ENCODE peak calls at places on chromosomes 1 and 21, in nine cellular contexts. T, K, F, Q, G, M, U, S and O are unnamed samples.

GRCh38 chr1:183094376-183094775 is 71.2 kb downstream of the LAMC1 start:
- DNase-seq in T (no peak), S (no peak), F (no peak), U (no peak), M (no peak), G (no peak), Q (no peak), K (no peak), O (no peak)

GRCh38 chr1:113805256-113805531 is 7.1 kb downstream of the RSBN1 start:
- DNase-seq in T (no peak), U (no peak), K (no peak), S (no peak), G (no peak), M (no peak), F (no peak), Q (no peak), O (no peak)

GRCh38 chr1:41379741-41380130 is 18.5 kb downstream of the FOXO6 start:
- DNase-seq in T (peak), S (no peak), K (no peak), Q (no peak), F (no peak), G (no peak), M (no peak), U (no peak), O (no peak)

GRCh38 chr21:35779690-35780570 is 280.4 kb downstream of the SETD4 start:
- DNase-seq in Q (peak), K (peak), S (peak), M (peak), T (no peak), F (peak), U (no peak), G (peak), O (peak)

GRCh38 chr1:116226017-116226416 is 114.8 kb downstream of the MAB21L3 start:
- DNase-seq in S (no peak), F (no peak), K (no peak), Q (no peak), G (no peak), M (no peak), U (no peak), T (no peak), O (no peak)

GRCh38 chr1:11990303-11991032 is 10.2 kb downstream of the MFN2 start:
- DNase-seq in U (no peak), K (no peak), Q (no peak), T (no peak), S (peak), G (peak), M (no peak), F (peak), O (no peak)

GRCh38 chr1:65059930-65060538 is 88.0 kb upstream of the AK4 start:
- DNase-seq in T (no peak), U (no peak), M (peak), S (peak), Q (peak), K (no peak), F (peak), G (no peak), O (no peak)

GRCh38 chr1:119878171-119878570 is 18.1 kb downstream of the ADAM30 start:
- DNase-seq in S (no peak), K (no peak), G (no peak), T (no peak), F (no peak), Q (no peak), M (no peak), U (no peak), O (no peak)

GRCh38 chr21:34280389-34280795 is 83.4 kb upstream of the KCNE2 start:
- DNase-seq in T (no peak), K (no peak), M (peak), G (peak), Q (no peak), S (no peak), U (no peak), F (no peak), O (no peak)

GRCh38 chr1:42419449-42419848 is 36.4 kb downstream of the ZMYND12 start:
- DNase-seq in S (peak), M (peak), Q (no peak), U (no peak), G (peak), F (no peak), T (no peak), K (no peak), O (no peak)

GRCh38 chr1:6144175-6144574 is 35.9 kb downstream of the CHD5 start:
- DNase-seq in G (no peak), M (no peak), K (no peak), T (no peak), F (no peak), S (no peak), U (no peak), Q (no peak), O (no peak)

GRCh38 chr21:17513214-17514123 is 626 bp downstream of the CXADR start:
- DNase-seq in U (peak), T (no peak), S (peak), K (peak), G (peak), Q (no peak), F (peak), M (peak), O (no peak)

GRCh38 chr1:159261311-159261710 is 40.8 kb upstream of the FCER1A start:
- DNase-seq in T (no peak), F (no peak), S (no peak), K (no peak), G (no peak), U (no peak), M (no peak), Q (no peak), O (no peak)

GRCh38 chr1:117171900-117172501 is 38.7 kb downstream of the VTCN1 start:
- DNase-seq in T (no peak), M (peak), Q (no peak), S (peak), G (peak), U (peak), K (peak), F (no peak), O (peak)

GRCh38 chr21:30257773-30258172 is 25.0 kb downstream of the KRTAP24-1 start:
- DNase-seq in F (peak), S (no peak), K (no peak), T (no peak), M (peak), Q (no peak), U (no peak), G (no peak), O (no peak)

GRCh38 chr21:20811702-20812101 is 186.5 kb upstream of the NCAM2 start:
- DNase-seq in K (no peak), F (no peak), U (no peak), T (no peak), G (no peak), S (no peak), M (no peak), Q (no peak), O (no peak)

GRCh38 chr1:205484985-205485967 is 19.2 kb upstream of the CDK18 start:
- DNase-seq in M (peak), U (peak), F (peak), T (peak), S (peak), Q (peak), G (peak), K (peak), O (no peak)

DNA sequence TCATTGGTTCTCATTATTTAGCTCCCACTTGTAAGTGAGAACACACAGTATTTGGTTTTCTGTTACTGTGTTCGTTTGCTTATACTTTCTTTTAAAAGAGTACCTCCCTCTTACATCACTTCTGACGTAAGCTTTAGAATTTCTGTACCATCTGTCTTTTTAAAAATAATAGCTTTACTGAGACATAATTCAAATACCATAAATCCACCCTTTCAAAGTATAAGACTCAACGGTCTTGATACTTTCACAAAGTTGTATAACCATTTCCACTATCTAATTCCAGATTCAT is 104.9 kb downstream of the HLCS start:
- DNase-seq in T (no peak), S (no peak), Q (no peak), K (no peak), G (no peak), U (no peak), M (no peak), F (no peak), O (no peak)
- TF ChIP-seq CTCF in T (no peak), S (no peak), Q (no peak), K (no peak), G (no peak), U (no peak), M (no peak), F (no peak), O (no peak)

GRCh38 chr1:193846881-193847280 is 660.5 kb upstream of the B3GALT2 start:
- DNase-seq in G (no peak), S (peak), F (no peak), U (no peak), K (no peak), Q (no peak), T (no peak), M (no peak), O (no peak)

GRCh38 chr1:193846411-193846810 is 660.0 kb upstream of the B3GALT2 start:
- DNase-seq in Q (no peak), S (no peak), F (no peak), K (no peak), M (no peak), G (no peak), T (no peak), U (no peak), O (no peak)

GRCh38 chr1:193850745-193851144 is 664.3 kb upstream of the B3GALT2 start:
- DNase-seq in S (peak), G (no peak), T (no peak), F (no peak), U (no peak), M (no peak), K (no peak), Q (no peak), O (no peak)
- H3K4me3 ChIP-seq in S (no peak), G (no peak), T (no peak), F (no peak), U (no peak), M (no peak), K (no peak), Q (no peak), O (no peak)

GRCh38 chr1:15479654-15480347 is 3.9 kb downstream of the CELA2B start:
- DNase-seq in Q (no peak), K (no peak), F (no peak), S (no peak), G (no peak), M (no peak), T (no peak), U (no peak), O (no peak)
- TF ChIP-seq CTCF in Q (no peak), K (no peak), F (no peak), S (no peak), G (no peak), M (no peak), T (no peak), U (no peak), O (no peak)

GRCh38 chr1:236144033-236144432 is 1.7 kb downstream of the GPR137B start:
- DNase-seq in S (no peak), M (no peak), T (no peak), Q (no peak), G (no peak), U (no peak), K (no peak), F (no peak), O (no peak)
- H3K4me3 ChIP-seq in S (no peak), M (peak), T (no peak), Q (peak), G (peak), U (peak), K (no peak), F (peak), O (peak)

GRCh38 chr1:203776636-203777035 is 11.7 kb downstream of the LAX1 start:
- DNase-seq in M (no peak), S (no peak), T (peak), K (no peak), U (no peak), F (peak), Q (no peak), G (no peak), O (no peak)
- TF ChIP-seq CTCF in M (peak), S (no peak), T (peak), K (no peak), U (no peak), F (peak), Q (no peak), G (peak), O (no peak)

GRCh38 chr1:162000053-162000420 is 23.6 kb downstream of the OLFML2B start:
- DNase-seq in F (no peak), G (no peak), M (no peak), Q (no peak), T (no peak), S (no peak), U (no peak), K (no peak), O (no peak)

GRCh38 chr1:162006081-162006480 is 17.6 kb downstream of the OLFML2B start:
- DNase-seq in F (no peak), S (no peak), M (no peak), G (no peak), Q (no peak), K (no peak), U (no peak), T (no peak), O (no peak)

GRCh38 chr1:162004441-162004950 is 19.2 kb downstream of the OLFML2B start:
- DNase-seq in F (no peak), T (peak), K (no peak), M (no peak), G (no peak), S (no peak), U (no peak), Q (no peak), O (no peak)

GRCh38 chr1:162003825-162004205 is 19.9 kb downstream of the OLFML2B start:
- DNase-seq in M (peak), S (peak), K (no peak), G (peak), F (peak), T (peak), U (no peak), Q (peak), O (no peak)

DNA sequence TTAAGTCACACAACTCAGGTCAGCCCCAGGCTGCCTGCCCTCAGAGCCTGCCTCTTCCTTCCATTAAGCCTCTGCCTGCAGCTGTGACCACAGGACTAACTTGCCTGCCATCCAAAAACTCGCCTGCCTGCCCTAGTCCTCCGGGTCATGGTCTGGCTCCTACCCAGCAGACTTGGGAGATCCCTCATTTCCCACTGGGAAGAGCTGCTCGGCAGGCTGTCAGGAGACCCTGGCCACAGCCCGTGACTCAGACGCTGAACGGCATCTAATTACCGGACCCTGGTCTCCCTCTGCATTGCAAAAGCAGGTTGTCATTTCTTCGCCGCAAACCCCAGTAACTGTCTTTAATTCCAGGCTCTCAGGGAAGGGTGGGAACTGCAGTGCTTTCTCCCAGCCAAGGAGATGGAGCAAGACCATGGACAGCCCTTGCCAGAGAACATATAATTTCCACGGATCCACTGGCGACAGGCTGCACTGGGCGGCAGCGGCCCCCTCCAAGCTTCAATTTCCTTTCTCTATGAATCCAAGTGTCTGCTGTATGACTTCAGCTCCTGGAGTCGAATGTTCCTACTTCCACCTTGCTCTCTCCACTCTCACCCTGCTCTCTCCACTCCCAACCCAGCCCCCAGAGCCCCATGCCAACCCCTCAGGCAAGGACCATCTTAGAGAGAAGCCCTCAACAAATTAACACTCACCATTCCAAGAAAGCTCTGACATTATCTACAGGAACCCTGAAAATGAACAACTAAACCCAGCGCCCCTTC is 20.4 kb downstream of the OLFML2B start:
- DNase-seq in S (peak), T (peak), U (no peak), K (no peak), M (peak), G (peak), Q (peak), F (peak), O (no peak)
- H3K4me3 ChIP-seq in S (no peak), T (no peak), U (peak), K (no peak), M (no peak), G (peak), Q (peak), F (peak), O (no peak)

GRCh38 chr21:27362249-27362648 is 395.4 kb upstream of the ADAMTS5 start:
- DNase-seq in U (no peak), Q (no peak), S (no peak), M (no peak), K (no peak), G (no peak), F (peak), T (no peak), O (no peak)
- TF ChIP-seq CTCF in U (no peak), Q (no peak), S (no peak), M (peak), K (no peak), G (peak), F (no peak), T (no peak), O (no peak)

DNA sequence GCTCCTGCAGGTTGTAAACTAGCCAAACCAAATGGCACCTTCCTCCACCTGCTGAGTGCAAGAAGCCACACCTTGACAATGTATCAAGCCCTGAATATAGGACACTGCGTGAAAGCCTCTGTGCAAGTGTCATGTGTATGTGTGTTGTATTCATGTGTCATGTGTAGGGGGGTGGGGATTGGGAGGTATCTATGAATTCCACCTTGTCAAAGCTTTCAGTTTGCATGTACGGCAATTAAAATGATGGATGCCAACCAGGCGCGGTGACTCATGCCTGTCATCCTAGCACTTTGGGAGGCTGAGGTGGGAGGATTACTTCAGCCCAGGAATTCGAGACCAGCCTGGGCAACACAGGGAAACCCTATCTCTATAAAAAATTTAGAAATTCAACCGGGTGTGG is 19.8 kb downstream of the CD34 start:
- DNase-seq in Q (no peak), F (no peak), U (no peak), S (no peak), T (no peak), G (no peak), M (no peak), K (no peak), O (no peak)
- H3K4me3 ChIP-seq in Q (no peak), F (no peak), U (no peak), S (no peak), T (no peak), G (no peak), M (no peak), K (no peak), O (no peak)